ENCODE peak calls at places on chromosomes 16 and 17, in six cellular contexts. S, N, C, G, F and I are unnamed samples.

GRCh38 chr16:50257876-50258275 is 8.5 kb upstream of the ADCY7 start:
- DNase-seq in S (no peak), N (no peak), C (no peak), G (no peak), F (no peak), I (no peak)

GRCh38 chr17:17062866-17063265 is 20.6 kb downstream of the MPRIP start:
- DNase-seq in S (peak; percentile 78), N (no peak), C (no peak), G (no peak), F (peak; percentile 47), I (no peak)

GRCh38 chr17:74213897-74214386 is 571 bp downstream of the TTYH2 start:
- DNase-seq in S (no peak), N (no peak), C (no peak), G (peak; percentile 64), F (no peak), I (no peak)

GRCh38 chr17:17971431-17972125 is 622 bp downstream of the TOM1L2 start:
- DNase-seq in S (peak; percentile 77), N (no peak), C (no peak), G (peak; percentile 33), F (no peak), I (no peak)

GRCh38 chr17:70017941-70018340 is 57.1 kb upstream of the KCNJ16 start:
- DNase-seq in S (no peak), N (no peak), C (no peak), G (no peak), F (no peak), I (no peak)

GRCh38 chr17:65522751-65523404 is 38.6 kb downstream of the AXIN2 start:
- DNase-seq in S (no peak), N (no peak), C (no peak), G (no peak), F (no peak), I (no peak)

GRCh38 chr17:58352843-58353719 is 1.1 kb upstream of the SUPT4H1 start:
- DNase-seq in S (peak; percentile 57), N (no peak), C (no peak), G (peak; percentile 75), F (peak; percentile 27), I (no peak)

GRCh38 chr17:1755252-1755992 is 6.4 kb upstream of the SERPINF1 start:
- DNase-seq in S (no peak), N (no peak), C (no peak), G (peak; percentile 62), F (no peak), I (no peak)

GRCh38 chr17:65052585-65052984 is 4.0 kb downstream of the GNA13 start:
- DNase-seq in S (no peak), N (no peak), C (no peak), G (no peak), F (no peak), I (no peak)

GRCh38 chr16:424033-424622 is 1.3 kb upstream of the RAB11FIP3 start:
- DNase-seq in S (no peak), N (no peak), C (no peak), G (peak; percentile 38), F (peak; percentile 92), I (peak; percentile 93)

GRCh38 chr17:28746611-28747045 is 2.8 kb downstream of the TRAF4 start:
- DNase-seq in S (peak; percentile 83), N (no peak), C (no peak), G (peak; percentile 73), F (no peak), I (no peak)

GRCh38 chr17:6936370-6937028 is 59.4 kb upstream of the ALOX12 start:
- DNase-seq in S (no peak), N (no peak), C (no peak), G (peak; percentile 34), F (no peak), I (no peak)

GRCh38 chr17:27343972-27344607 is 50.2 kb downstream of the WSB1 start:
- DNase-seq in S (no peak), N (no peak), C (no peak), G (no peak), F (no peak), I (no peak)

GRCh38 chr16:19879241-19879792 is 5.3 kb downstream of the GPRC5B start:
- DNase-seq in S (no peak), N (no peak), C (no peak), G (peak; percentile 72), F (peak; percentile 91), I (no peak)

GRCh38 chr17:60094754-60095153 is 16.0 kb upstream of the HEATR6 start:
- DNase-seq in S (no peak), N (no peak), C (no peak), G (no peak), F (no peak), I (no peak)

GRCh38 chr16:2487903-2488531 is 13.1 kb downstream of the TBC1D24 start:
- DNase-seq in S (no peak), N (no peak), C (no peak), G (no peak), F (no peak), I (no peak)

GRCh38 chr17:74176546-74177001 is 26.9 kb upstream of the RPL38 start:
- DNase-seq in S (peak; percentile 58), N (no peak), C (no peak), G (peak; percentile 86), F (peak; percentile 49), I (no peak)

GRCh38 chr17:40331743-40332641 is 23.0 kb downstream of the RARA start:
- DNase-seq in S (peak; percentile 92), N (no peak), C (no peak), G (no peak), F (no peak), I (no peak)

GRCh38 chr17:79790805-79791353 is 6.0 kb downstream of the CBX8 start:
- DNase-seq in S (no peak), N (no peak), C (no peak), G (peak; percentile 66), F (no peak), I (no peak)

DNA sequence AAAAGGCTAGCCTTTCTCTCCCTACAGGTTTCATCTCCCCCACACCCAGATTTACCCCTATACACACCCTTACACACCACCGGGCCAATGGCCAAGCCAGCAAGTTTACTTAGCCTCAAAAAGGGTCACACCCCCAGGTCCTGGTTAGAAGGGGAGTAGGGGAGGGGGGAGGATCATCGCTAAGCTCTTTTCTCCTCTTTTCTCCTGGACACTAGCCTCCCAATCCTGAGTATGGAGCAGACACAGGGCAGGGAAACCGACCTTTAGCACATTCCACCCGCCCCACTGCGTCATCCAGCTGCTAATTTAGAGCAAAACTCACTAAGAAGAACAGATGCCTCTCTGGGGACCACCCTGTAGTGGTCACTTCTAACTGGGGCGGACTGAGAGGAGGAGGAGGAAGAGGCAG is 4.4 kb downstream of the ACLY start:
- DNase-seq in S (no peak), N (no peak), C (no peak), G (no peak), F (no peak), I (no peak)
- H3K36me3 ChIP-seq in S (peaks cover 44% of the 10 kb centered on the region), N (peaks cover 35% of the 10 kb centered on the region), C (peaks cover 33% of the 10 kb centered on the region), G (peaks cover 45% of the 10 kb centered on the region), F (peaks cover 38% of the 10 kb centered on the region), I (peaks cover 23% of the 10 kb centered on the region)

GRCh38 chr17:8480011-8480976 is 44.6 kb downstream of the NDEL1 start:
- DNase-seq in S (no peak), N (no peak), C (no peak), G (peak; percentile 24), F (no peak), I (no peak)

GRCh38 chr17:8479431-8479947 is 43.8 kb downstream of the NDEL1 start:
- DNase-seq in S (no peak), N (no peak), C (no peak), G (peak; percentile 14), F (no peak), I (peak; percentile 67)

GRCh38 chr17:8476741-8477140 is 41.1 kb downstream of the NDEL1 start:
- DNase-seq in S (no peak), N (no peak), C (no peak), G (peak; percentile 26), F (no peak), I (no peak)

GRCh38 chr17:8475820-8476219 is 40.1 kb downstream of the NDEL1 start:
- DNase-seq in S (no peak), N (no peak), C (no peak), G (peak; percentile 28), F (no peak), I (no peak)

DNA sequence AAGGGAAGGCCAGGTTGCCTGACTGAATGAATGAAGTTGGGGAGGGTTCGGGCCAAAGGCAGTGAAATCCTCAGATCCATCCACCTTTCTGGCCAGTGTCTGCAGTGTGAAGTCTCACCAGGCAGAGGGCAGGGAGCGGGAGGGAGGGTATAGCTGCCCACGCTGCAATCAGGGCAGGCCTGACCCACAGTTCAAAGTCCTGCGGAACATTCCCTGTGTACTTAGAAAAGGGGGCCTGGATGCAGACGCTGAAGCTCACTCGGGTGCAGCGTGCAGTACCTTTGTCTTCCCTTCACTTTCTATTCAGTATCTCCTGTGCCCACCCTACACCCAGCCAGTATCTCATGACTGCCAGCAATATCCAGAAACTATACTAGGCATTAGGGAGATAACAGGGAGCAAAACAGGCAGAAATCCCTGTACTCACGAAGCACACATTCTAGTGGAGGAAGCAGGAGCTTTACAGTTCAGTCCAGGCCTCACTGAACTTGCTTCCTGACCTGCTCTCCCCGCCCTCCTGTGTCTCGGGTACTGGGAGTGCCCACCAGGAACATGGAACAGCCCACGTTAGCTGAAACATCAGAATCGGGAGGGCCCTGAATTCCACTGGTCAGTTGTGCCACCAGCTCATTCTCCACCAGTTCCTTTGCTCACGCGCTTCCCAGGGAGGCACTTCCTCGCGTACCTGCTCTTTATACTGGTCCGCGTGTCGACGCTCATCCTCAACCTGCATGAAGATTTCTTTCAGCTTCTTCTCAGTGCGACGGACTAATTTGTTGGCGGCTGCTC is 42.2 kb downstream of the NDEL1 start:
- DNase-seq in S (no peak), N (no peak), C (no peak), G (peak; percentile 26), F (no peak), I (no peak)
- H3K36me3 ChIP-seq in S (peaks cover 98% of the 10 kb centered on the region), N (peaks cover 38% of the 10 kb centered on the region), C (peaks cover 37% of the 10 kb centered on the region), G (peaks cover 62% of the 10 kb centered on the region), F (peaks cover 22% of the 10 kb centered on the region), I (peaks cover 40% of the 10 kb centered on the region)

DNA sequence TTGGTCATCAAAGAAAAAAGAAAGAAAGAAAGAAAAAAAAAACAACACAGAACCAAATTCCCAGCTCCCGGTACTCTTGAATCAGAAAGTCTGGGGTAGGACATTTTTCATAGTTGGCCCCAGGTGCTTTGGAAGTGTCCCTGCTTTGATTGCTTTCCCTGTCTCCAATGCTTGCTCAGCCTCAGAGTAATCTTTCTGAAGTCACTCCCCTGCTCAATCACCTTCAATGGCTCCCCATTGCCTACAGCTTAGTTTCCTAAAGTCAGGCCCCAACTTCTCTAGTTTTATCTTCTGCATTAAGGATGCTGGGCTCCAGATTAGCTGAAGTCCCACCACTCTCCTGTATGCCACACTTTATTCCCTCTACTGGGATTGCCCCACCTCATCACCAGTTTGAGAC is 17.1 kb downstream of the CNGB1 start:
- DNase-seq in S (no peak), N (no peak), C (no peak), G (no peak), F (no peak), I (no peak)
- H3K36me3 ChIP-seq in S (no peaks in the 10 kb centered on the region), N (no peaks in the 10 kb centered on the region), C (no peaks in the 10 kb centered on the region), G (no peaks in the 10 kb centered on the region), F (no peaks in the 10 kb centered on the region), I (no peaks in the 10 kb centered on the region)

DNA sequence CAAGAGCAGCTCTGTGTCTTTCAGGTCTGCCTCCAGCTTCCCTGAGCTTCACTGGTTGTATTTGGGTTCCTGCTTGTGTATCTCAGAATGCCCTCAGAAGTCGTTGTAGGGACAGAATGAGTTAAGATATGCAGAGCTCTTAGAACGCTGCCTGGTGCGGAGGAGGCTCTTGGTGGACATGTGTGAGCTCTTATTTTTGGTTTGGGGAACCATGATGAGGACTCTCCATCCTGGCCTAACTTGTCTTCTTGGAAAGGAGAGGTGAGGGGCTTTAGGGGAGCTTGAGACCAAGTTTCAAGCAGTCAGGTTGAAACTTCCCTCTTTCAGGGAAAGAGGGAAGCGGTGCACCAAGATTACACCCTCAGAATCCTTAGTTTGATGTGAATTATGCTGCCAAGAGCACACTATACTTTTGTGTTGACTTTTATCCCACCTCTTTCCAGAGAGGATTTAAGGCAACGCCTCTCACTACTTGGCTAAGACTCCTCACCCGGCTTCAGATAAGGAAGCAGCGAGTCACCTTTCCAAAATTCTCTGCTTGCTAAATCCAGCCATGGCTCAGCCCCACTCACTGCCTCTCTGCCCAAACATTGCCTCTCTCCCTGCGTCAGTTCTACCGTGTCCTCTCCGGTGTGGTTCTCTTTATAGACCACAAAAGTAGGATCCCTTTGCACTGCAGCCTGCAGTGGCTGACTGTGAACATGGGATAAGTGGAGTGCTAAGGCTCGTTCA is 12.7 kb downstream of the CDK5RAP3 start:
- DNase-seq in S (no peak), N (no peak), C (no peak), G (no peak), F (no peak), I (no peak)
- H3K36me3 ChIP-seq in S (peaks cover 48% of the 10 kb centered on the region), N (peaks cover 31% of the 10 kb centered on the region), C (peaks cover 29% of the 10 kb centered on the region), G (peaks cover 19% of the 10 kb centered on the region), F (peaks cover 8% of the 10 kb centered on the region), I (peaks cover 24% of the 10 kb centered on the region)